ENCODE peak calls at places on chromosomes 6 and 20, in ten cellular contexts. One of them, this sample, is unnamed.

GRCh38 chr20:15163632-15164031 is 826.2 kb upstream of the FLRT3 start:
- DNase-seq in fibroblast of lung: no peak
- DNase-seq in neural crest cell: no peak
- DNase-seq in fibroblast of villous mesenchyme: no peak
- DNase-seq in fibroblast of the aortic adventitia: no peak
- DNase-seq in cardiac muscle cell: no peak
- DNase-seq in psoas muscle: no peak
- DNase-seq in esophagus squamous epithelium: no peak
- DNase-seq in lower leg skin: no peak
- DNase-seq in ovary: no peak
- DNase-seq in this sample: no peak

GRCh38 chr6:65110031-65110430 is 597.0 kb downstream of the EYS start:
- DNase-seq in fibroblast of lung: peak; percentile 31
- DNase-seq in neural crest cell: no peak
- DNase-seq in fibroblast of villous mesenchyme: peak; percentile 28
- DNase-seq in fibroblast of the aortic adventitia: no peak
- DNase-seq in cardiac muscle cell: no peak
- DNase-seq in psoas muscle: no peak
- DNase-seq in esophagus squamous epithelium: no peak
- DNase-seq in lower leg skin: no peak
- DNase-seq in ovary: no peak
- DNase-seq in this sample: no peak

GRCh38 chr6:149129401-149130077 is 188.0 kb upstream of the TAB2 start:
- DNase-seq in fibroblast of lung: peak; percentile 61
- DNase-seq in neural crest cell: no peak
- DNase-seq in fibroblast of villous mesenchyme: peak; percentile 51
- DNase-seq in fibroblast of the aortic adventitia: peak; percentile 67
- DNase-seq in cardiac muscle cell: no peak
- DNase-seq in psoas muscle: no peak
- DNase-seq in esophagus squamous epithelium: no peak
- DNase-seq in lower leg skin: no peak
- DNase-seq in ovary: no peak
- DNase-seq in this sample: no peak

GRCh38 chr6:25369450-25370086 is 90.4 kb downstream of the CARMIL1 start:
- DNase-seq in fibroblast of lung: peak; percentile 27
- DNase-seq in neural crest cell: no peak
- DNase-seq in fibroblast of villous mesenchyme: peak; percentile 56
- DNase-seq in fibroblast of the aortic adventitia: no peak
- DNase-seq in cardiac muscle cell: no peak
- DNase-seq in psoas muscle: no peak
- DNase-seq in esophagus squamous epithelium: no peak
- DNase-seq in lower leg skin: no peak
- DNase-seq in ovary: no peak
- DNase-seq in this sample: no peak

GRCh38 chr6:32935551-32936246 is 5.1 kb downstream of the HLA-DMB start:
- DNase-seq in fibroblast of lung: no peak
- DNase-seq in neural crest cell: no peak
- DNase-seq in fibroblast of villous mesenchyme: no peak
- DNase-seq in fibroblast of the aortic adventitia: no peak
- DNase-seq in cardiac muscle cell: no peak
- DNase-seq in psoas muscle: no peak
- DNase-seq in esophagus squamous epithelium: no peak
- DNase-seq in lower leg skin: no peak
- DNase-seq in ovary: no peak
- DNase-seq in this sample: no peak

GRCh38 chr6:142331075-142331551 is 29.3 kb downstream of the ADGRG6 start:
- DNase-seq in fibroblast of lung: peak; percentile 64
- DNase-seq in neural crest cell: peak; percentile 20
- DNase-seq in fibroblast of villous mesenchyme: peak; percentile 41
- DNase-seq in fibroblast of the aortic adventitia: no peak
- DNase-seq in cardiac muscle cell: no peak
- DNase-seq in psoas muscle: no peak
- DNase-seq in esophagus squamous epithelium: no peak
- DNase-seq in lower leg skin: no peak
- DNase-seq in ovary: no peak
- DNase-seq in this sample: no peak

GRCh38 chr6:6058054-6058444 is 51.3 kb upstream of the NRN1 start:
- DNase-seq in fibroblast of lung: no peak
- DNase-seq in neural crest cell: no peak
- DNase-seq in fibroblast of villous mesenchyme: no peak
- DNase-seq in fibroblast of the aortic adventitia: no peak
- DNase-seq in cardiac muscle cell: no peak
- DNase-seq in psoas muscle: no peak
- DNase-seq in esophagus squamous epithelium: no peak
- DNase-seq in lower leg skin: no peak
- DNase-seq in ovary: no peak
- DNase-seq in this sample: no peak

GRCh38 chr6:77456531-77457248 is 6.6 kb downstream of the HTR1B start:
- DNase-seq in fibroblast of lung: peak; percentile 98
- DNase-seq in neural crest cell: no peak
- DNase-seq in fibroblast of villous mesenchyme: peak; percentile 100
- DNase-seq in fibroblast of the aortic adventitia: peak; percentile 95
- DNase-seq in cardiac muscle cell: no peak
- DNase-seq in psoas muscle: no peak
- DNase-seq in esophagus squamous epithelium: no peak
- DNase-seq in lower leg skin: no peak
- DNase-seq in ovary: no peak
- DNase-seq in this sample: no peak

GRCh38 chr20:34364013-34364382 is 925 bp downstream of the ITCH start:
- DNase-seq in fibroblast of lung: peak; percentile 60
- DNase-seq in neural crest cell: no peak
- DNase-seq in fibroblast of villous mesenchyme: peak; percentile 66
- DNase-seq in fibroblast of the aortic adventitia: peak; percentile 54
- DNase-seq in cardiac muscle cell: peak; percentile 44
- DNase-seq in psoas muscle: no peak
- DNase-seq in esophagus squamous epithelium: no peak
- DNase-seq in lower leg skin: no peak
- DNase-seq in ovary: no peak
- DNase-seq in this sample: no peak

GRCh38 chr20:59222239-59222981 is 58.8 kb downstream of the ZNF831 start:
- DNase-seq in fibroblast of lung: peak; percentile 72
- DNase-seq in neural crest cell: peak; percentile 94
- DNase-seq in fibroblast of villous mesenchyme: peak; percentile 71
- DNase-seq in fibroblast of the aortic adventitia: peak; percentile 76
- DNase-seq in cardiac muscle cell: peak; percentile 83
- DNase-seq in psoas muscle: peak; percentile 86
- DNase-seq in esophagus squamous epithelium: no peak
- DNase-seq in lower leg skin: peak; percentile 95
- DNase-seq in ovary: peak; percentile 84
- DNase-seq in this sample: peak; percentile 94

GRCh38 chr20:48397689-48398005 is 430.2 kb downstream of the PREX1 start:
- DNase-seq in fibroblast of lung: no peak
- DNase-seq in neural crest cell: no peak
- DNase-seq in fibroblast of villous mesenchyme: no peak
- DNase-seq in fibroblast of the aortic adventitia: no peak
- DNase-seq in cardiac muscle cell: no peak
- DNase-seq in psoas muscle: no peak
- DNase-seq in esophagus squamous epithelium: no peak
- DNase-seq in lower leg skin: no peak
- DNase-seq in ovary: peak; percentile 55
- DNase-seq in this sample: no peak

GRCh38 chr6:155523821-155524238 is 68.2 kb upstream of the NOX3 start:
- DNase-seq in fibroblast of lung: no peak
- DNase-seq in neural crest cell: no peak
- DNase-seq in fibroblast of villous mesenchyme: no peak
- DNase-seq in fibroblast of the aortic adventitia: peak; percentile 5
- DNase-seq in cardiac muscle cell: no peak
- DNase-seq in psoas muscle: no peak
- DNase-seq in esophagus squamous epithelium: no peak
- DNase-seq in lower leg skin: no peak
- DNase-seq in ovary: no peak
- DNase-seq in this sample: no peak

GRCh38 chr6:12420626-12421025 is 130.5 kb downstream of the EDN1 start:
- DNase-seq in fibroblast of lung: no peak
- DNase-seq in neural crest cell: no peak
- DNase-seq in fibroblast of villous mesenchyme: no peak
- DNase-seq in fibroblast of the aortic adventitia: no peak
- DNase-seq in cardiac muscle cell: no peak
- DNase-seq in psoas muscle: no peak
- DNase-seq in esophagus squamous epithelium: no peak
- DNase-seq in lower leg skin: no peak
- DNase-seq in ovary: no peak
- DNase-seq in this sample: no peak

GRCh38 chr6:167684276-167685104 is 142.2 kb upstream of the AFDN start:
- DNase-seq in fibroblast of lung: no peak
- DNase-seq in neural crest cell: no peak
- DNase-seq in fibroblast of villous mesenchyme: no peak
- DNase-seq in fibroblast of the aortic adventitia: no peak
- DNase-seq in cardiac muscle cell: no peak
- DNase-seq in psoas muscle: no peak
- DNase-seq in esophagus squamous epithelium: no peak
- DNase-seq in lower leg skin: no peak
- DNase-seq in ovary: no peak
- DNase-seq in this sample: peak; percentile 48

GRCh38 chr6:92550501-92550900 is 868.9 kb downstream of the EPHA7 start:
- DNase-seq in fibroblast of lung: no peak
- DNase-seq in neural crest cell: no peak
- DNase-seq in fibroblast of villous mesenchyme: no peak
- DNase-seq in fibroblast of the aortic adventitia: no peak
- DNase-seq in cardiac muscle cell: no peak
- DNase-seq in psoas muscle: no peak
- DNase-seq in esophagus squamous epithelium: no peak
- DNase-seq in lower leg skin: no peak
- DNase-seq in ovary: no peak
- DNase-seq in this sample: no peak

GRCh38 chr6:35396991-35397390 is 54.6 kb downstream of the PPARD start:
- DNase-seq in fibroblast of lung: no peak
- DNase-seq in neural crest cell: no peak
- DNase-seq in fibroblast of villous mesenchyme: no peak
- DNase-seq in fibroblast of the aortic adventitia: no peak
- DNase-seq in cardiac muscle cell: no peak
- DNase-seq in psoas muscle: no peak
- DNase-seq in esophagus squamous epithelium: no peak
- DNase-seq in lower leg skin: no peak
- DNase-seq in ovary: no peak
- DNase-seq in this sample: no peak

GRCh38 chr6:51855310-51856082 is 231.9 kb downstream of the PKHD1 start:
- DNase-seq in fibroblast of lung: peak; percentile 53
- DNase-seq in neural crest cell: peak; percentile 40
- DNase-seq in fibroblast of villous mesenchyme: peak; percentile 47
- DNase-seq in fibroblast of the aortic adventitia: peak; percentile 59
- DNase-seq in cardiac muscle cell: peak; percentile 85
- DNase-seq in psoas muscle: no peak
- DNase-seq in esophagus squamous epithelium: no peak
- DNase-seq in lower leg skin: no peak
- DNase-seq in ovary: no peak
- DNase-seq in this sample: no peak

GRCh38 chr20:9508696-9509178 is 5.7 kb upstream of the LAMP5 start:
- DNase-seq in fibroblast of lung: no peak
- DNase-seq in neural crest cell: no peak
- DNase-seq in fibroblast of villous mesenchyme: no peak
- DNase-seq in fibroblast of the aortic adventitia: no peak
- DNase-seq in cardiac muscle cell: no peak
- DNase-seq in psoas muscle: no peak
- DNase-seq in esophagus squamous epithelium: no peak
- DNase-seq in lower leg skin: no peak
- DNase-seq in ovary: no peak
- DNase-seq in this sample: no peak

GRCh38 chr6:132300323-132300949 is 100.8 kb downstream of the MOXD1 start:
- DNase-seq in fibroblast of lung: peak; percentile 77
- DNase-seq in neural crest cell: peak; percentile 23
- DNase-seq in fibroblast of villous mesenchyme: peak; percentile 62
- DNase-seq in fibroblast of the aortic adventitia: peak; percentile 80
- DNase-seq in cardiac muscle cell: peak; percentile 78
- DNase-seq in psoas muscle: no peak
- DNase-seq in esophagus squamous epithelium: no peak
- DNase-seq in lower leg skin: no peak
- DNase-seq in ovary: no peak
- DNase-seq in this sample: no peak

GRCh38 chr20:20519269-20519668 is 151.4 kb downstream of the INSM1 start:
- DNase-seq in fibroblast of lung: no peak
- DNase-seq in neural crest cell: no peak
- DNase-seq in fibroblast of villous mesenchyme: no peak
- DNase-seq in fibroblast of the aortic adventitia: no peak
- DNase-seq in cardiac muscle cell: no peak
- DNase-seq in psoas muscle: no peak
- DNase-seq in esophagus squamous epithelium: no peak
- DNase-seq in lower leg skin: no peak
- DNase-seq in ovary: no peak
- DNase-seq in this sample: no peak

GRCh38 chr6:21264288-21264818 is 329.2 kb upstream of the SOX4 start:
- DNase-seq in fibroblast of lung: no peak
- DNase-seq in neural crest cell: no peak
- DNase-seq in fibroblast of villous mesenchyme: no peak
- DNase-seq in fibroblast of the aortic adventitia: no peak
- DNase-seq in cardiac muscle cell: no peak
- DNase-seq in psoas muscle: no peak
- DNase-seq in esophagus squamous epithelium: no peak
- DNase-seq in lower leg skin: no peak
- DNase-seq in ovary: no peak
- DNase-seq in this sample: no peak

GRCh38 chr6:170289971-170290305 is 940 bp downstream of the DLL1 start:
- DNase-seq in fibroblast of lung: no peak
- DNase-seq in neural crest cell: no peak
- DNase-seq in fibroblast of villous mesenchyme: no peak
- DNase-seq in fibroblast of the aortic adventitia: no peak
- DNase-seq in cardiac muscle cell: no peak
- DNase-seq in psoas muscle: no peak
- DNase-seq in esophagus squamous epithelium: no peak
- DNase-seq in lower leg skin: no peak
- DNase-seq in ovary: no peak
- DNase-seq in this sample: peak; percentile 82
- TF ChIP-seq CTCF in fibroblast of lung: no peak
- TF ChIP-seq CTCF in neural crest cell: no peak
- TF ChIP-seq CTCF in fibroblast of villous mesenchyme: no peak
- TF ChIP-seq CTCF in fibroblast of the aortic adventitia: no peak
- TF ChIP-seq CTCF in cardiac muscle cell: no peak
- TF ChIP-seq CTCF in psoas muscle: no peak
- TF ChIP-seq CTCF in esophagus squamous epithelium: no peak
- TF ChIP-seq CTCF in lower leg skin: no peak
- TF ChIP-seq CTCF in ovary: no peak
- TF ChIP-seq CTCF in this sample: no peak

GRCh38 chr20:37294262-37294981 is 5.0 kb downstream of the MANBAL start:
- DNase-seq in fibroblast of lung: peak; percentile 36
- DNase-seq in neural crest cell: no peak
- DNase-seq in fibroblast of villous mesenchyme: peak; percentile 55
- DNase-seq in fibroblast of the aortic adventitia: no peak
- DNase-seq in cardiac muscle cell: no peak
- DNase-seq in psoas muscle: no peak
- DNase-seq in esophagus squamous epithelium: no peak
- DNase-seq in lower leg skin: no peak
- DNase-seq in ovary: no peak
- DNase-seq in this sample: peak; percentile 7
- TF ChIP-seq CTCF in fibroblast of lung: no peak
- TF ChIP-seq CTCF in neural crest cell: no peak
- TF ChIP-seq CTCF in fibroblast of villous mesenchyme: no peak
- TF ChIP-seq CTCF in fibroblast of the aortic adventitia: no peak
- TF ChIP-seq CTCF in cardiac muscle cell: no peak
- TF ChIP-seq CTCF in psoas muscle: no peak
- TF ChIP-seq CTCF in esophagus squamous epithelium: no peak
- TF ChIP-seq CTCF in lower leg skin: no peak
- TF ChIP-seq CTCF in ovary: no peak
- TF ChIP-seq CTCF in this sample: no peak

GRCh38 chr20:52959125-52959524 is 13.0 kb upstream of the TSHZ2 start:
- DNase-seq in fibroblast of lung: peak; percentile 49
- DNase-seq in neural crest cell: peak; percentile 15
- DNase-seq in fibroblast of villous mesenchyme: no peak
- DNase-seq in fibroblast of the aortic adventitia: no peak
- DNase-seq in cardiac muscle cell: no peak
- DNase-seq in psoas muscle: no peak
- DNase-seq in esophagus squamous epithelium: no peak
- DNase-seq in lower leg skin: no peak
- DNase-seq in ovary: no peak
- DNase-seq in this sample: no peak
- TF ChIP-seq CTCF in fibroblast of lung: peak; percentile 30
- TF ChIP-seq CTCF in neural crest cell: peak; percentile 41
- TF ChIP-seq CTCF in fibroblast of villous mesenchyme: no peak
- TF ChIP-seq CTCF in fibroblast of the aortic adventitia: no peak
- TF ChIP-seq CTCF in cardiac muscle cell: peak; percentile 19
- TF ChIP-seq CTCF in psoas muscle: no peak
- TF ChIP-seq CTCF in esophagus squamous epithelium: no peak
- TF ChIP-seq CTCF in lower leg skin: no peak
- TF ChIP-seq CTCF in ovary: no peak
- TF ChIP-seq CTCF in this sample: no peak

GRCh38 chr6:23589811-23590210 is 536.2 kb upstream of the NRSN1 start:
- DNase-seq in fibroblast of lung: no peak
- DNase-seq in neural crest cell: no peak
- DNase-seq in fibroblast of villous mesenchyme: no peak
- DNase-seq in fibroblast of the aortic adventitia: no peak
- DNase-seq in cardiac muscle cell: no peak
- DNase-seq in psoas muscle: no peak
- DNase-seq in esophagus squamous epithelium: no peak
- DNase-seq in lower leg skin: no peak
- DNase-seq in ovary: no peak
- DNase-seq in this sample: no peak
- TF ChIP-seq CTCF in fibroblast of lung: no peak
- TF ChIP-seq CTCF in neural crest cell: no peak
- TF ChIP-seq CTCF in fibroblast of villous mesenchyme: no peak
- TF ChIP-seq CTCF in fibroblast of the aortic adventitia: no peak
- TF ChIP-seq CTCF in cardiac muscle cell: no peak
- TF ChIP-seq CTCF in psoas muscle: no peak
- TF ChIP-seq CTCF in esophagus squamous epithelium: no peak
- TF ChIP-seq CTCF in lower leg skin: no peak
- TF ChIP-seq CTCF in ovary: no peak
- TF ChIP-seq CTCF in this sample: no peak